ENCODE peak calls at places on chromosomes 16 and 17, in seven cellular contexts. Y is gastrocnemius medialis, J is transverse colon, N is MM.1S, Z is mesenchymal stem cell, C is right cardiac atrium, S is HCT116. F is an unnamed sample.

GRCh38 chr16:68247932-68248331 is 2.8 kb downstream of the PLA2G15 start:
- DNase-seq in S (no peak), Y (no peak), C (no peak), N (no peak), J (no peak), Z (no peak), F (no peak)

GRCh38 chr16:79792952-79793351 is 192.4 kb upstream of the MAF start:
- DNase-seq in S (no peak), J (peak; percentile 21), C (no peak), Z (peak; percentile 9), Y (no peak), N (no peak), F (no peak)

GRCh38 chr17:37884516-37884915 is 39.7 kb upstream of the TBC1D3K start:
- DNase-seq in Y (no peak), Z (no peak), C (no peak), N (peak; percentile 80), S (no peak), J (no peak), F (no peak)

GRCh38 chr16:22874394-22874793 is 60.4 kb downstream of the HS3ST2 start:
- DNase-seq in C (no peak), Z (no peak), Y (no peak), N (no peak), S (no peak), J (no peak), F (peak; percentile 18)

GRCh38 chr16:49515016-49515415 is 141.4 kb downstream of the C16orf78 start:
- DNase-seq in Z (no peak), S (no peak), J (no peak), N (no peak), C (no peak), Y (no peak), F (no peak)

GRCh38 chr17:74641949-74642298 is 18.4 kb upstream of the CD300E start:
- DNase-seq in Y (no peak), Z (no peak), C (no peak), J (no peak), S (no peak), N (no peak), F (no peak)

GRCh38 chr17:43745541-43745940 is 13.1 kb downstream of the SOST start:
- DNase-seq in Y (no peak), J (no peak), S (no peak), Z (no peak), C (no peak), N (no peak), F (peak; percentile 52)

GRCh38 chr16:55778718-55779117 is 54.2 kb downstream of the CES1 start:
- DNase-seq in J (no peak), N (no peak), Y (no peak), C (no peak), Z (no peak), S (no peak), F (no peak)

GRCh38 chr17:9755083-9755482 is 36.3 kb downstream of the DHRS7C start:
- DNase-seq in Y (no peak), J (no peak), C (no peak), S (no peak), N (no peak), Z (no peak), F (no peak)

GRCh38 chr17:28940675-28941074 is 10.6 kb downstream of the PHF12 start:
- DNase-seq in Y (peak; percentile 90), Z (no peak), C (no peak), J (no peak), S (no peak), N (no peak), F (no peak)

GRCh38 chr16:10325783-10326543 is 59.9 kb upstream of the ATF7IP2 start:
- DNase-seq in Y (no peak), Z (no peak), S (no peak), J (no peak), C (peak; percentile 22), N (no peak), F (no peak)

GRCh38 chr17:80891096-80892018 is 100.3 kb upstream of the CHMP6 start:
- DNase-seq in N (no peak), Y (peak; percentile 48), C (no peak), J (peak; percentile 22), Z (peak; percentile 99), S (peak; percentile 96), F (peak; percentile 38)

GRCh38 chr16:55044366-55044975 is 113.8 kb downstream of the IRX5 start:
- DNase-seq in N (no peak), Z (no peak), Y (no peak), J (no peak), C (no peak), S (no peak), F (no peak)

GRCh38 chr16:69880640-69881133 is 70.4 kb upstream of the CLEC18A start:
- DNase-seq in Z (no peak), Y (no peak), C (no peak), S (no peak), N (no peak), J (no peak), F (no peak)

GRCh38 chr16:27779719-27780161 is 229.8 kb downstream of the KATNIP start:
- DNase-seq in S (no peak), Y (no peak), N (no peak), Z (no peak), C (peak; percentile 44), J (no peak), F (peak; percentile 76)

GRCh38 chr17:83089322-83090156 is 10.1 kb downstream of the METRNL start:
- DNase-seq in N (no peak), S (no peak), C (no peak), J (peak; percentile 78), Z (no peak), Y (no peak), F (no peak)

GRCh38 chr17:37064166-37064565 is 115.4 kb downstream of the AATF start:
- DNase-seq in C (no peak), J (no peak), Y (no peak), N (no peak), Z (no peak), S (no peak), F (no peak)

GRCh38 chr16:86444274-86445060 is 65.9 kb upstream of the FOXF1 start:
- DNase-seq in C (no peak), N (no peak), J (no peak), S (no peak), Z (no peak), Y (no peak), F (peak; percentile 34)

GRCh38 chr16:75506567-75506966 is 11.3 kb upstream of the CHST6 start:
- DNase-seq in J (peak; percentile 55), N (no peak), S (peak; percentile 73), Z (peak; percentile 38), Y (peak; percentile 71), C (peak; percentile 66), F (no peak)

GRCh38 chr17:66730497-66730923 is 104.4 kb upstream of the CACNG5 start:
- DNase-seq in J (no peak), N (no peak), Y (no peak), C (no peak), Z (no peak), S (no peak), F (no peak)

GRCh38 chr16:24253192-24253591 is 2.9 kb upstream of the CACNG3 start:
- DNase-seq in C (no peak), Z (peak; percentile 8), J (peak; percentile 10), N (peak; percentile 39), Y (no peak), S (peak; percentile 34), F (peak; percentile 32)

GRCh38 chr16:4193920-4194319 is 48.0 kb downstream of the SRL start:
- DNase-seq in N (no peak), S (no peak), C (no peak), Y (no peak), J (no peak), Z (no peak), F (no peak)
- H3K9me3 ChIP-seq in N (no peaks in the 10 kb centered on the region), S (no peaks in the 10 kb centered on the region), C (no peaks in the 10 kb centered on the region), Y (no peaks in the 10 kb centered on the region), J (no peaks in the 10 kb centered on the region), Z (no peaks in the 10 kb centered on the region), F (no peaks in the 10 kb centered on the region)

GRCh38 chr16:89023621-89024511 is 46.9 kb upstream of the CBFA2T3 start:
- DNase-seq in S (no peak), N (no peak), Y (no peak), J (no peak), Z (no peak), C (no peak), F (peak; percentile 2)
- H3K27me3 ChIP-seq in S (peaks cover 56% of the 10 kb centered on the region), N (peaks cover 17% of the 10 kb centered on the region), Y (peaks cover 52% of the 10 kb centered on the region), J (peaks cover 27% of the 10 kb centered on the region), Z (peaks cover 38% of the 10 kb centered on the region), C (no peaks in the 10 kb centered on the region), F (peaks cover 53% of the 10 kb centered on the region)

DNA sequence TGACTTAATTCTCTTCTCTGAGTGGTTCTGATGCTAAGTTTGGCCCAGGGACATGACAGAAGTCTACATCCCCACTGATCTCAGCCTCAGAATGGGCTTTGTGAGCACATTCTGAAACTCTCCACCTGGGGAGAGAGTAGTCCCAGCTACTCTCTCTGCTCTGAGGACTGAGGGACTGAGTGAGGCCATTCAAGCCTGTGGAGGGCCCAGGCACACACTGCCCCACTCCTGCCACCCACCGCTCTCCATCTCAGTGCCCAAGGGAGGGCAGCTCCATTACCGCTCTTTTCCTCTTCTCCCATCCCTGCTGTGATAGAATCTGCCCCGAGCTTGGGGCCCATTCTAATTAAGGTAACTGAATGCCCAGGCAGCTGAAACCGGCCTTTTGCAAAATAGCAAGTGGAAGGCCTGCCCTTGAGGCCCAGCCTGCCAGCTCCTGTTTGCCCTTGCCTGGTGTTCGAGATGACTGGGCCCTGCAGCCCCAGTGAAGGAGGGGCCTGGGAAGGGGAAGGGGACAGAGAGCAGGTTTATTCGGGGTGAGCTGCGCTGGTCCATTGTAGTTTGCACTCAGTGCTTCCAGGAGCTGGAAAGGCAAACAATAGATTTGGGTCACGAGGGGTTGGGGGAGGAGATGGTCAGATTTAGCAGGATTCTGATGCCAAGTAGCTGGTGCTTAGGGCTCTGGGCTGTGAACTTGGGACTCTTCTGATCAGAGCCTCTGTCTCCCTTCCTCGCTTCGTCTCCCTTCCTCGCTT is 76.2 kb downstream of the RAB11FIP4 start:
- DNase-seq in C (no peak), J (no peak), Z (no peak), S (no peak), N (no peak), Y (no peak), F (no peak)
- H3K9me3 ChIP-seq in C (no peaks in the 10 kb centered on the region), J (no peaks in the 10 kb centered on the region), Z (no peaks in the 10 kb centered on the region), S (no peaks in the 10 kb centered on the region), N (no peaks in the 10 kb centered on the region), Y (no peaks in the 10 kb centered on the region), F (no peaks in the 10 kb centered on the region)

DNA sequence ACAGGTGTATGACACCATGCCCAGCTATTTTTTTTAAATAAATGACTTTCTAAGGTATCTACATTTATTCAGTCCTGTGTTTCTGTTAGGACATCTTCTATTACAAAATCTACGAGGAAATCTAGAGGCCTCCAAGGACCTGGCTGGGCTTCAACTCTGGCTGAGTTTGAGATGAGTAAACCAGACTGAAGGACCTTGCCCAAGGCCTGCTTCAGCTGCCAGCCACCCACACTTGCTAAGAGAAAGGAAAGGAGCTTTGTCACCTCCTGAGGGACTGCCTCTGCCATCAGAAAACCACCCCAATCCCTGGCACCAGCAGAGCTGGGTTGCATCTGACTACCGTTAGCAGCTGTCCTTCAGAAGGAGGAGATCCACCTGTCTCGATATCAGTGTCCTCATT is 1.3 kb upstream of the MYO1D start:
- DNase-seq in J (no peak), Y (peak; percentile 66), C (peak; percentile 60), N (no peak), Z (no peak), S (no peak), F (no peak)
- H3K27me3 ChIP-seq in J (no peaks in the 10 kb centered on the region), Y (no peaks in the 10 kb centered on the region), C (no peaks in the 10 kb centered on the region), N (no peaks in the 10 kb centered on the region), Z (no peaks in the 10 kb centered on the region), S (no peaks in the 10 kb centered on the region), F (peaks cover 7% of the 10 kb centered on the region)

F was measured in BE2C.